ENCODE peak calls at places on chromosomes 16 and 17, in seven cellular contexts. T, S, F, E, K, I and D are unnamed samples.

GRCh38 chr17:44967026-44967906 is 837 bp downstream of the C1QL1 start:
- DNase-seq in T (no peak), S (no peak), F (no peak), E (no peak), K (no peak), I (peak), D (no peak)

GRCh38 chr17:49942918-49943317 is 26.1 kb upstream of the DLX4 start:
- DNase-seq in T (no peak), S (no peak), F (no peak), E (no peak), K (no peak), I (no peak), D (no peak)

GRCh38 chr17:48878920-48879898 is 13.4 kb upstream of the ATP5MC1 start:
- DNase-seq in T (peak), S (peak), F (peak), E (peak), K (no peak), I (peak), D (peak)

GRCh38 chr16:84438971-84439696 is 65.3 kb downstream of the MEAK7 start:
- DNase-seq in T (no peak), S (no peak), F (no peak), E (no peak), K (no peak), I (no peak), D (no peak)

GRCh38 chr17:30278032-30278431 is 13.7 kb downstream of the BLMH start:
- DNase-seq in T (peak), S (peak), F (peak), E (peak), K (no peak), I (no peak), D (peak)

GRCh38 chr16:31081428-31082351 is 7.1 kb downstream of the PRSS53 start:
- DNase-seq in T (no peak), S (no peak), F (no peak), E (no peak), K (no peak), I (no peak), D (no peak)

GRCh38 chr17:59375858-59376257 is 44.4 kb downstream of the YPEL2 start:
- DNase-seq in T (no peak), S (no peak), F (no peak), E (no peak), K (no peak), I (no peak), D (no peak)

GRCh38 chr17:34917381-34917780 is 43.9 kb downstream of the CCT6B start:
- DNase-seq in T (no peak), S (no peak), F (no peak), E (no peak), K (no peak), I (no peak), D (no peak)

GRCh38 chr17:74330446-74330845 is 4.4 kb downstream of the KIF19 start:
- DNase-seq in T (no peak), S (no peak), F (no peak), E (no peak), K (no peak), I (no peak), D (no peak)

GRCh38 chr17:65925606-65926307 is 266.2 kb downstream of the CEP112 start:
- DNase-seq in T (peak), S (no peak), F (no peak), E (no peak), K (no peak), I (no peak), D (no peak)

GRCh38 chr16:88941051-88941932 is 35.7 kb downstream of the CBFA2T3 start:
- DNase-seq in T (no peak), S (no peak), F (no peak), E (no peak), K (no peak), I (no peak), D (no peak)

GRCh38 chr17:63740464-63741181 is 976 bp downstream of the STRADA start:
- DNase-seq in T (peak), S (no peak), F (no peak), E (peak), K (no peak), I (no peak), D (peak)

GRCh38 chr17:48486557-48486956 is 44.3 kb downstream of the HOXB1 start:
- DNase-seq in T (peak), S (peak), F (no peak), E (peak), K (no peak), I (no peak), D (peak)

GRCh38 chr17:4074831-4075495 is 67.9 kb downstream of the ZZEF1 start:
- DNase-seq in T (peak), S (peak), F (peak), E (peak), K (no peak), I (no peak), D (peak)

GRCh38 chr16:21611178-21611545 is 11.8 kb downstream of the METTL9 start:
- DNase-seq in T (peak), S (peak), F (no peak), E (no peak), K (no peak), I (no peak), D (no peak)

GRCh38 chr17:66177048-66177447 is 14.9 kb downstream of the CEP112 start:
- DNase-seq in T (no peak), S (no peak), F (no peak), E (no peak), K (no peak), I (no peak), D (no peak)

GRCh38 chr16:46651305-46651704 is 30.1 kb upstream of the SHCBP1 start:
- DNase-seq in T (no peak), S (no peak), F (no peak), E (no peak), K (no peak), I (no peak), D (no peak)
- H3K18ac ChIP-seq in T (no peak), S (no peak), F (no peak), E (no peak), K (no peak), I (no peak), D (no peak)

DNA sequence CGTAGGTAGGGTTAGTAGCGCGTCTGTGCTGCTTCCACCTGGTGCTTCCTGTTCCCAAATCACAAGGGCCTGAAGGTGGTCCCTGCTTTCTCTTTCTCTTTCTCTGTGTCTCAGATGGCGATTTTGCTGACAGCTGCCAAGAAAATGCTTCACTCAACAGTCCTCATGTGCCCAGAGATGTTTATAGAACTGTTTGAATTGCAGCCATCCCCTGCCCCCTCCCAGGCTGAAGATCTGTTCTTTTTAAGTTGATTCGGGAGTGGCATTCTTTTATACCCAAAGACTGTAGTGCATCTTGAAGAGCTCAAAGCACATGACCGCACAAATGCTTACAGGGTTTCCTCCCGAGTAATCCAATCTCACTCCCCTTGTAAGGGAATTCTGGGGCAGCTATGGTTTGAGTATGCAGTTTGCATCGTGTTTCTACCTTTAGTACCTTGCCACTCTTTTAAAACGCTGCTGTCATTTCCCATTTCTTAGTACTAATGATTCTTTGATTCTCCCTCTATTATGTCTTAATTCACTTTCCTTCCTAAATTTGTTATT is 75.7 kb downstream of the SEC14L1 start:
- DNase-seq in T (no peak), S (no peak), F (no peak), E (no peak), K (no peak), I (no peak), D (no peak)
- H3K18ac ChIP-seq in T (no peak), S (no peak), F (no peak), E (no peak), K (no peak), I (no peak), D (no peak)

GRCh38 chr17:36847293-36847645 is 90.0 kb upstream of the LHX1 start:
- DNase-seq in T (no peak), S (no peak), F (no peak), E (no peak), K (no peak), I (no peak), D (peak)
- H3K18ac ChIP-seq in T (no peak), S (no peak), F (no peak), E (no peak), K (no peak), I (no peak), D (no peak)

DNA sequence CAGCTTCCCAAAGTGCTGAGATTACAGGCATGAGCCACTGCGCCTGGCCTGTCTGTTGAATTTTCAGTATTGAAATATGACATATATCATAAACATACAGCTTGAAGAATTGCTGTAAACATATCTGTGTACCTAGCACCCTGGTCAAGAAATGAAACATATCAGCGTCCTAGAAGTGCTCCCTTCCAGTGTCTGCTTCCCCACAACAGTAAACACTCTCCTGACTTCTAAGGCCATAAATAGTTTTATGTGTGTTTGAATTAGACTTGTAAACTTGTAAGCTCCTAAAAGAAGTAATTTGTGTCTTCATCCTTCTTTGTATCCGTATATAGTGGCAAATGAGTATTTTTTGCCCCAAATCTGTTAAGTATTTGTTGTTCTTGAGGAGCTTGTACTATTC is 132.2 kb downstream of the FTO start:
- DNase-seq in T (no peak), S (no peak), F (no peak), E (no peak), K (no peak), I (no peak), D (no peak)
- H3K18ac ChIP-seq in T (no peak), S (no peak), F (no peak), E (no peak), K (no peak), I (no peak), D (no peak)

DNA sequence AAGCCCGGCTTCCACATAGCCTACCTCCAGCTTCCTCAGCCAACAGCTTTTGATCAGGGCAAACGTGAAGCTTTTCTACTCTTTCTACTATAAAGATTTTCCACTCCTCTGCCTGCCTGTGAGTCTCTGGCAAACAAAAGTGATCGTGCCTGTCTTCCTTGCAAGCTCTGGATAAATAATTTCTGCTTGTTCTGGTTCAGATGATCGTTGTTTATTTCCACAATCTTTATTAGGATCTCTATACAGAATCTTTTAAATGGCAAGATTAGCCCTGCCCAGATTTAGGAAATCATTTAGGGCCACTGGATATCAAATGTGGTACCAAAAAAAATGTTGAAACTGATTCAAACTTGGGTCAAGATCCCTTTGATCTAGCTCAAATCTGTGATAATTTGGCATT is 20.4 kb downstream of the KCNJ16 start:
- DNase-seq in T (no peak), S (no peak), F (no peak), E (no peak), K (no peak), I (no peak), D (no peak)
- H3K18ac ChIP-seq in T (no peak), S (no peak), F (no peak), E (no peak), K (no peak), I (no peak), D (no peak)

DNA sequence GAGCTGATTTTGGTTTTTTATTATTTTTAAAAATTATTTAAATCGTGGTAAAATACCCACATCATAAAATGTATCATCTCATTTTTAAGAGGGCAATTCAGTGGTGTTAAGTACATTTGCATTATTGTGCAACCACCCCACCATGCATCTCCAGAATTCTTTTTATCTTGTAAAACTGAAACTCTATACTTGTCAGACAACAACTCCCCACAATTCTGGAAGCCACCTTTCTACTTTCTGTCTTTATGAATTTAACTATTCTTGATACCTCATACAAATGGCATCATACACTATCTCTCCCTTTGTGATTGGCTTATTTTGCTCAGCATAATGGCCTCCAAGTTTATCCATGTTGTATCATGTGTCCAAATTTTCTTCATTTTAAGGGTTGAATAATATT is 97.9 kb downstream of the HS3ST3B1 start:
- DNase-seq in T (no peak), S (no peak), F (no peak), E (no peak), K (no peak), I (no peak), D (no peak)
- H3K18ac ChIP-seq in T (no peak), S (no peak), F (no peak), E (no peak), K (no peak), I (no peak), D (no peak)

GRCh38 chr16:4866586-4866985 is 19.3 kb downstream of the UBN1 start:
- DNase-seq in T (no peak), S (no peak), F (no peak), E (no peak), K (no peak), I (no peak), D (no peak)

GRCh38 chr16:4870138-4870671 is 22.9 kb downstream of the UBN1 start:
- DNase-seq in T (no peak), S (no peak), F (no peak), E (no peak), K (no peak), I (no peak), D (no peak)

GRCh38 chr16:4868573-4868972 is 21.3 kb downstream of the UBN1 start:
- DNase-seq in T (no peak), S (no peak), F (no peak), E (no peak), K (no peak), I (no peak), D (no peak)

GRCh38 chr16:4869147-4869790 is 22.0 kb downstream of the UBN1 start:
- DNase-seq in T (no peak), S (no peak), F (no peak), E (no peak), K (no peak), I (no peak), D (no peak)

DNA sequence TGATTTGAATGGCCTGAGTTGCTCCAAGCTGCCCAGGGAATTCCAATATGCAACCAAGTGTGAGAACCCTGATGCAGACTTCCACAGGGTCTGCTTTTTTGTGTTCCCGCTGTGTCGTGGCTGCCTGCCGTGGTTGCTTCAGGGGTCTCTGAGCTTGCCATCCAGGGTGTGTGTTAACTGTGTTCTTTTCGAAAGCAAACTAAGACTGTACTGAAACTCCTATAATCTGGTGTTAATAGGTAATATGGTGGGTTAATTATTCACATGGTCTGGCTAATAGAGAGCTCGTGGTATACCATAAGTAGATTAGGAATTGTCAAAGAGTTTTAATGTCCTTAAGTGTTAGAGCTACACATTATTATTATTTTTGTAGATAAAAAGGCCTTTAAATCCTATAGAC is 20.8 kb downstream of the UBN1 start:
- DNase-seq in T (no peak), S (no peak), F (no peak), E (no peak), K (no peak), I (no peak), D (no peak)
- H3K18ac ChIP-seq in T (no peak), S (no peak), F (no peak), E (no peak), K (no peak), I (no peak), D (no peak)

DNA sequence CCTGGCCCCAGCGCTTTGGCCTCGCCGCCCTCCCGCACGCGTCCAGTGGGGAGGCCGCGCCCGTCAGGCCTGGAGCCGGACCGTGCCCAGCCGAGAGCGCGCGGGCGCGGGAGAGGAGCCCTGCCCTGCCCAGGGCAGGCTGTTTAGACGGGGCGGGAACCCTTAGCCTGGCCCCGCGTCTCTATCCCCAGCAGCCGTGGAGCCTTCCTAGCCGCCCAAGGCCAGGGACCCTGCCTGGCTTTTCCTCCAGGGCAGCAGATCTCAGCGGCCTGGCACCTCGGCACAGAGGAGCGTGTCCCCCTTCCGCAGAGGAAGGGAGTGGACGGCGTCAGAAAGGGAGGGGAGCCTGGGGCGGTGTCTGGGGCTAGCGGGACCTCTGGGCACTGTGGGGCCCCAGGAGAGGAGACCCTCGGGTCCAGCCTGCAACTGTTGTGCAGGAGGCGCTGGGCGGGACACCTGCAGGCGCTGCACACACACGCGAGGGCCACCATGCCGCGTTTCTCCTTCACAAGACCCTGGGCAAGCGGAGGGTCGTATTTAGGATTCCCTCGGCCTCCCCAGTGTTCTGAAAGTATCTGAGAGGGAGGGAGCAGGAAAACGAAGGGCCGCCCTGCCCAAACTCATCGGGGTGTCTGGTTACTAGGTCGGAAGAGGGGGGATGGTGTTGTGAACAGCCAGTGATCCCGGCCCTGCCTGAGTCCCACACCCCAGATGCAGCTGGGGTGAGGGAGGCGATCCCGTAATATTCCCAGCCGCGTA is 2.3 kb upstream of the NPTX1 start:
- DNase-seq in T (no peak), S (no peak), F (no peak), E (no peak), K (no peak), I (no peak), D (no peak)
- H3K18ac ChIP-seq in T (no peak), S (no peak), F (peak), E (no peak), K (peak), I (no peak), D (no peak)

DNA sequence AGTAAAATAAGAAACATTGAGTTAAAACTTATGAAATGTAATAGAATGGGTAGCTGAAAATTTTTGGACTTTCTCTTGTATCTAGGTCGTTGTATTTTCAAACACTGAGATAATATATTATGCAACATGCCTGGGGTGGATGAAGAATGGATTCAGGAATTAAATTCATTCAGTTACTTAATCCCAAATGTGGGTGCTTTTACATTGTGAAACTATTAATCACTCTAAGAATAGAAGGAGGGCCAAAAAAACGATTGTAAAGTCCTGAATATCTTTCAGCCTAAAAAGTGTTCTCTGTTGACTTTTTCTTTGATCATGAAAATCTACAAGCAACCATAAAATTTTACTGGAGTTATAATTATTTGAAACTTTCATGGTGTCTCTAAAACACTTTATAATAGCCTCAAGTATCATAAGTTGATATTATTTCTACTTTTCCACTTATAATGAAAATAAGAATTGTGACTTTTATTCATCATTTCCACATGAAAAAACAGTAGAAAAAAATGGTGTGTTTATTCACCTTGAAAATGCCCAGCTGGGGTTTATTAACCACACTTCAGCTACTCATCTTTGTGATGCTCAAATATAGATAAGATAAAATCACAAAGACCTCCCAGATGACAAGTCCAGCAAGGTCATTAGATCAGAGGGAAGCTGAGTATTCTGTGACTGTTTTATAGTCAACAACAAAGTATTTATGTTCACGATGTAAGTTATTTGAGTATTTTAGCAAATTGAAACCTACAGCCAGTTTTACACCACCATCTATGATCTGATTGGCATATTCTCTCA is 619.9 kb upstream of the SOX9 start:
- DNase-seq in T (no peak), S (no peak), F (no peak), E (no peak), K (no peak), I (no peak), D (no peak)
- H3K18ac ChIP-seq in T (no peak), S (no peak), F (no peak), E (no peak), K (no peak), I (no peak), D (no peak)